ENCODE peak calls at places on chromosomes 5 and 9, in seven cellular contexts. W is A549, E is gastrocnemius medialis, C is HCT116, U is upper lobe of left lung, L is heart left ventricle, P is body of pancreas. H is an unnamed sample. For H3K4me1, the result is how much of the 10 kb centered on the place peaks cover.

GRCh38 chr5:77971965-77972544 is 195.9 kb upstream of the TBCA start:
- ATAC-seq in W (no peak), E (no peak), C (no peak), U (no peak), L (no peak), P (no peak), H (no peak)

GRCh38 chr9:70260606-70261005 is 1.8 kb downstream of the SMC5 start:
- ATAC-seq in W (no peak), E (no peak), C (no peak), U (no peak), L (no peak), P (no peak), H (no peak)

GRCh38 chr5:1498623-1499416 is 24.9 kb downstream of the LPCAT1 start:
- ATAC-seq in W (no peak), E (no peak), C (no peak), U (no peak), L (no peak), P (no peak), H (no peak)

GRCh38 chr5:143322178-143322577 is 81.3 kb downstream of the NR3C1 start:
- ATAC-seq in W (no peak), E (no peak), C (no peak), U (no peak), L (no peak), P (no peak), H (no peak)

GRCh38 chr5:132655821-132656773 is 1.9 kb upstream of the IL13 start:
- ATAC-seq in W (peak), E (no peak), C (no peak), U (peak), L (peak), P (peak), H (peak)

GRCh38 chr5:125582358-125582757 is 835.9 kb upstream of the ZNF608 start:
- ATAC-seq in W (no peak), E (no peak), C (no peak), U (peak), L (no peak), P (no peak), H (no peak)

GRCh38 chr9:129761293-129761900 is 8.6 kb upstream of the PTGES start:
- ATAC-seq in W (peak), E (no peak), C (no peak), U (peak), L (peak), P (peak), H (peak)

GRCh38 chr9:27126682-27127081 is 17.7 kb downstream of the TEK start:
- ATAC-seq in W (no peak), E (no peak), C (no peak), U (peak), L (peak), P (peak), H (no peak)

GRCh38 chr9:102844754-102845153 is 150.4 kb upstream of the CYLC2 start:
- ATAC-seq in W (no peak), E (no peak), C (no peak), U (no peak), L (no peak), P (no peak), H (no peak)

DNA sequence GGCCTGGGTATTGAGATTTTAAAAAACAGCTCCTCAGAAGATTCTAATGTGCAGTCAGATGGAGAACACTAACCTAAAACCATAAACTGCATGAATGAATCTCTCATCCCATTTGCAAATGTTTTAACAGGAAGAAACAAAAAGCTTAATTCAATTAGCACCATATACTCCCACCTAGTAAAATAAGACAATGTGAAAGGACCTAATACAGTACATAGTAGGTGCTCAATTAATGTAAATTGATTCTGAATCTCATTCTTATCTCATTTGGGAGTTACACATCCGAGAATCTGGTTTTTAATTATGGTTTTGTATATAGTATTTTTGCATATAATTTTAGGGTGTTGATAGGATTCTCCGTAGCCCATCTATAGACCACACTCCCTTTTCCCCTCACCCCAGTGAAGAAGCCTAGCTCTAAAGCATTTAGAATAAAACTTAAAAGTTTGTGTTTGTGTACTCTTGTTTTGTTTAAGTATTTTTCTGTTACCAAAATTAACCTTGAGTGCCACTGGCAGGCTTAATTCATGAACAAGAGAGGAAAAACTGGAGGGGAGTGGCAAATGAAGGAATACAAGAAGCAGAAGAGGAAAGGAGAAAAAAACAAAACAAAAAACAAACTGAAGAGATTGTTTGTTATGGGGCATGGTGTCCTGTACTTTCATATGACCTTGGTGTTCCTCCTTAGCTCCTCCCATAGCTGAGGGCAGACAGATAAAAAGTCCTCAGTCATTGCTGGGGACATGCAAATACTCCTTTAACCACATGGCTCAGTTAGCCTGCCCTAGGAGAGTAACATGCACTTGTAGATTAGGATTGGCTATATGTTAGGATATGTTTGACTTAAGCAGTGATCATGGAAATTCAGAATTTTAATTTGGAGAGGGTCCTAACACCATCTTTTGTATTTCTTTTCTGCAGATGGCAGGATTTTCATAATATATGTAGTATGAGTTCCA is 1.2 kb downstream of the RNF14 start:
- ATAC-seq in W (peak), E (peak), C (no peak), U (no peak), L (peak), P (no peak), H (no peak)
- TF ChIP-seq POLR2A in W (no peak), E (no peak), C (no peak), U (no peak), L (no peak), P (no peak), H (no peak)

GRCh38 chr9:127866535-127866934 is 10.9 kb downstream of the AK1 start:
- ATAC-seq in W (no peak), E (no peak), C (no peak), U (no peak), L (no peak), P (no peak), H (no peak)
- H3K27ac ChIP-seq in W (no peak), E (no peak), C (no peak), U (peak), L (peak), P (no peak), H (no peak)

DNA sequence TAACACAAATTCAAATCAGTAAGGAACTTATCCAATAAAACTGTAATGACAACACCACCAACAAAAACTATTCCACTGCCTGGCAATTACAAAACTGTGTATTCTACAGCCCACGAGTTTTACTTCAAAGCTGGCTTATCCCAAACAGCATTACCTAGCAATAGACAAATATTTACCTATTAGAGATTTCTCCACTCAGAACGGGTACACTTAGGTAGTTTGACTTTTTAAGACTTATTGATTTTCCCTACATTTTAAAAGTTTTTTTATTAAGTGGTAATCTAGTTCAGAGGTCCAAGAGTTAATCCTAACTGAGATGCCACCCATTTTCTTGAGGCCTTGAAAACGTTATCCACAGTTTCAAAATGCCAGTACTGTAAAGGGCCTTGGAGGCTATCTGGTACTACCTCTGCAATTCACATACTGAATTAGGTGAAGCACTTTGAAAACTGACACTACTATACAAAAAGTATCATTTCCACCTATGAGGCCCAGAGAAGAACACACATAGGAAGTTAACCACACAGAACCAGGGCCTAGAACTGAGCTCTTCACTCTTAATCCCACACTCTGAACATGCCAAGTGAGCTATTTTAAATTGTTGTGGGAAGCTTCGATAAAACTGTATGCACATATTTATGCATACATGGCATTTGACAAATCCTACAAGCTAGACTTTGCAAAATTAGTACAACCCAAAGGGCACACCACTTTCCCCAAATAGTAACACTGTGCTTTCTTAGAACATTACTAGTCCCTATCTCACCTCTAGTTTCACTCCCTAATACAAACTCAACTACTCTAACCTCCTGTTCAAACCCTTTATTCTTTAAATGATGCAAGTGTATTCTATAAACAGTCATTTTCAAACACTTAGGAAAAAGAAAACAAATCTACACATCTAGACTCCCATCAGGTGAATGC is 2.1 kb downstream of the NADK2 start:
- ATAC-seq in W (no peak), E (no peak), C (no peak), U (no peak), L (no peak), P (no peak), H (no peak)
- H3K4me1 ChIP-seq in W (under half), E (under half), C (under half), U (under half), L (under half), P (half or more), H (under half)

DNA sequence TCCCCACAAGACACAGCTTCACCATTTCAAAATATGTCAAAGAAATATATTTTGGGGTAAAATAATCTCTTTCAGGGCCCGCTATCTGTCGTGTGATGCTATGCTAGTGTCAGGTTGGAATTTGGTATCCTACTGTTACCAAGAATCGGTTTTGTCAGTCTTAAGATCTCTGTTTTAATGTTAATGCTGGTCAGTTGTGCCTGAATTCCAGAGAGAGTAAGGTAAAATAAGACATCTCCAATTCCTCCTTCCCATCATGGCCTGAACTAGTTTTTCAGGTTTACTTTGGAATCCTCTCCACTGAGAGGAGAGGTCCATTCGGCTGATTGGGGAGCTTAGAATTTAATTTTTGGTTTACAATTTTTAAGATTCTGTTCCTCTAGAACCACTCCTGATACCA is 10.4 kb upstream of the BTF3 start:
- ATAC-seq in W (no peak), E (no peak), C (no peak), U (no peak), L (no peak), P (no peak), H (no peak)
- TF ChIP-seq POLR2A in W (no peak), E (no peak), C (no peak), U (no peak), L (no peak), P (no peak), H (no peak)

GRCh38 chr5:151684690-151685361 is 1.9 kb downstream of the SPARC start:
- ATAC-seq in W (peak), E (peak), C (peak), U (peak), L (peak), P (peak), H (peak)

GRCh38 chr5:151688406-151688805 is 1.7 kb upstream of the SPARC start:
- ATAC-seq in W (no peak), E (no peak), C (no peak), U (no peak), L (no peak), P (no peak), H (no peak)

GRCh38 chr5:151686673-151687378 is at the start of gene SPARC:
- ATAC-seq in W (no peak), E (peak), C (no peak), U (peak), L (peak), P (peak), H (peak)

GRCh38 chr5:151683936-151684586 is 2.7 kb downstream of the SPARC start:
- ATAC-seq in W (no peak), E (no peak), C (no peak), U (no peak), L (no peak), P (no peak), H (no peak)

DNA sequence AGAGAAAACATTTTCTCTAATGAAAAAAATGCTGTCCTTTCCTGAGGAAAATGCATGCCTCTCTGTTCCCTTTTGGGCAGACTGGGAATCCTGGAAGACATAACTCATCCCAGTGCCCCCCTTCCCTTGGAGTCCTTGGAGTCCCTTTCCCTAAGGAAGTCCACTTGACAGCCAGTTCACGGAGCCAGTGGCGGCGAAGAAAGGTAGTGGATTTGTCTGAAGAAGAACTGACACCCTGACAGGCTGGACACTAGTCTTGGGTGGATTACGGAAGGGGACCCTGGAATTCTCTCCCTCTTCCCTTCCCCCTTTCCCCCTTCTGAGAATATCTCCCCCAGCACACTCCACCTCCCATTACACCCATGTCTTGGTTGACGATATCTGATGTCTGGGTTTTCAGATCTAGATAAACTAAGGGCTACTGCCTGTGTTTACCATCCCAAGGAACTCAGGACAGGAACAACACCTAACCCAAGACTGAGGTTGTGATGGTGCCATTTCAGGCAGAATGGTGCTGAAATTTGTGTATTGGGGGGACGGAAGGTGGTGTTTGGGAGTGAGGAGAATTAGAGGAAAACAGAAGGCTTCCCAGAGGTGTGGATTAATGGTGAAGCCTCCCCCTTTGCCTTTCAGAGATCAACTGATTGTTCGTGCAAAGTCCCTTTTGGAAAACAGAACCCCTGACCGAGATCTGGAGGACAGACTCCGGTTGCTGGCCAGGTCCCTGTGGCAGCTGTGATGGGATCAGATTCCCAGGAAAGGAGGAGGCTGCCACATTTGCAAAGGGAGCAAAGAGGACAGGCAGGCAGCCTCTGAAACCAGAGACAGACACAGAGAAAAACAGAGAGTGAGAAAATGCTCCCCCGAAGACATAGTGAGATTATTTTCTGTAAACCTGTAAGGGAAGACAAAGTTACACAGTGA is 704 bp downstream of the SPARC start:
- ATAC-seq in W (no peak), E (peak), C (no peak), U (no peak), L (no peak), P (no peak), H (no peak)
- H3K27ac ChIP-seq in W (peak), E (peak), C (no peak), U (peak), L (peak), P (peak), H (peak)

GRCh38 chr5:150153957-150154617 is 1.6 kb downstream of the PDGFRB start:
- ATAC-seq in W (peak), E (no peak), C (peak), U (peak), L (no peak), P (no peak), H (no peak)
- H3K4me1 ChIP-seq in W (under half), E (under half), C (under half), U (under half), L (under half), P (under half), H (under half)

GRCh38 chr9:98986866-98987653 is 43.4 kb downstream of the COL15A1 start:
- ATAC-seq in W (no peak), E (no peak), C (no peak), U (no peak), L (peak), P (no peak), H (peak)

GRCh38 chr9:98990181-98990870 is 46.6 kb downstream of the COL15A1 start:
- ATAC-seq in W (no peak), E (no peak), C (no peak), U (no peak), L (no peak), P (no peak), H (no peak)

GRCh38 chr9:98992885-98993569 is 49.3 kb downstream of the COL15A1 start:
- ATAC-seq in W (no peak), E (no peak), C (no peak), U (no peak), L (no peak), P (no peak), H (no peak)

GRCh38 chr9:98991981-98992884 is 48.5 kb downstream of the COL15A1 start:
- ATAC-seq in W (no peak), E (no peak), C (no peak), U (no peak), L (no peak), P (no peak), H (no peak)

GRCh38 chr9:98989036-98990000 is 45.6 kb downstream of the COL15A1 start:
- ATAC-seq in W (peak), E (peak), C (peak), U (peak), L (peak), P (peak), H (peak)
- TF ChIP-seq POLR2A in W (no peak), E (no peak), C (no peak), U (no peak), L (no peak), P (no peak), H (no peak)

H was measured in gastroesophageal sphincter.